ENCODE peak calls at places on chromosomes 11 and 22, in ten cellular contexts. E, Y, A, L, W, G, T, H, R and I are unnamed samples.

GRCh38 chr11:57515332-57516060 is at the start of gene SLC43A1:
- DNase-seq in E (peak), Y (peak), A (peak), L (peak), W (peak), G (no peak), T (no peak), H (no peak), R (peak), I (no peak)

GRCh38 chr22:26585104-26585790 is 4.7 kb downstream of the TPST2 start:
- DNase-seq in E (peak), Y (no peak), A (no peak), L (peak), W (no peak), G (no peak), T (no peak), H (no peak), R (peak), I (no peak)

GRCh38 chr22:49983148-49984042 is 22.8 kb downstream of the PIM3 start:
- DNase-seq in E (no peak), Y (no peak), A (peak), L (peak), W (peak), G (no peak), T (no peak), H (no peak), R (peak), I (peak)

GRCh38 chr22:23229646-23230045 is 49.3 kb downstream of the BCR start:
- DNase-seq in E (no peak), Y (no peak), A (no peak), L (no peak), W (no peak), G (no peak), T (no peak), H (no peak), R (no peak), I (no peak)

GRCh38 chr11:19704213-19704612 is 8.4 kb upstream of the NAV2 start:
- DNase-seq in E (no peak), Y (no peak), A (no peak), L (no peak), W (no peak), G (no peak), T (no peak), H (no peak), R (no peak), I (no peak)

GRCh38 chr11:104146421-104146820 is 17.5 kb downstream of the PDGFD start:
- DNase-seq in E (no peak), Y (no peak), A (no peak), L (no peak), W (no peak), G (no peak), T (no peak), H (no peak), R (no peak), I (no peak)

GRCh38 chr11:71490044-71490730 is 36.9 kb upstream of the KRTAP5-7 start:
- DNase-seq in E (no peak), Y (no peak), A (no peak), L (no peak), W (no peak), G (no peak), T (no peak), H (no peak), R (peak), I (no peak)

GRCh38 chr11:130115218-130115617 is 44.4 kb upstream of the ST14 start:
- DNase-seq in E (no peak), Y (no peak), A (no peak), L (no peak), W (no peak), G (no peak), T (no peak), H (no peak), R (no peak), I (no peak)

GRCh38 chr11:124098142-124098541 is 17.1 kb upstream of the VWA5A start:
- DNase-seq in E (no peak), Y (no peak), A (no peak), L (no peak), W (no peak), G (no peak), T (no peak), H (no peak), R (no peak), I (no peak)

GRCh38 chr22:48887394-48888332 is 940.0 kb downstream of the BRD1 start:
- DNase-seq in E (no peak), Y (no peak), A (no peak), L (no peak), W (no peak), G (no peak), T (no peak), H (no peak), R (no peak), I (no peak)

GRCh38 chr11:68889948-68890446 is 13.6 kb downstream of the MRPL21 start:
- DNase-seq in E (peak), Y (no peak), A (peak), L (peak), W (no peak), G (peak), T (no peak), H (no peak), R (peak), I (peak)

GRCh38 chr11:71452354-71453020 is 516 bp upstream of the NADSYN1 start:
- DNase-seq in E (no peak), Y (peak), A (no peak), L (no peak), W (peak), G (no peak), T (no peak), H (peak), R (peak), I (no peak)

GRCh38 chr11:128692750-128693578 is 908 bp upstream of the FLI1 start:
- DNase-seq in E (no peak), Y (no peak), A (no peak), L (peak), W (peak), G (no peak), T (no peak), H (no peak), R (no peak), I (peak)

GRCh38 chr11:8512547-8512946 is 81.5 kb downstream of the STK33 start:
- DNase-seq in E (no peak), Y (no peak), A (no peak), L (no peak), W (no peak), G (no peak), T (no peak), H (no peak), R (no peak), I (no peak)

GRCh38 chr11:75386912-75387311 is 12.4 kb upstream of the RPS3 start:
- DNase-seq in E (no peak), Y (no peak), A (peak), L (no peak), W (no peak), G (no peak), T (no peak), H (no peak), R (no peak), I (no peak)

GRCh38 chr11:10942621-10943020 is 84.8 kb upstream of the ZBED5 start:
- DNase-seq in E (no peak), Y (no peak), A (no peak), L (no peak), W (no peak), G (no peak), T (no peak), H (no peak), R (no peak), I (no peak)

GRCh38 chr22:36155702-36156101 is 4.9 kb downstream of the APOL3 start:
- DNase-seq in E (no peak), Y (peak), A (no peak), L (no peak), W (no peak), G (no peak), T (no peak), H (no peak), R (peak), I (no peak)

GRCh38 chr11:123072279-123072678 is 10.3 kb upstream of the HSPA8 start:
- DNase-seq in E (no peak), Y (no peak), A (no peak), L (no peak), W (no peak), G (no peak), T (no peak), H (no peak), R (no peak), I (no peak)

GRCh38 chr22:21961886-21962654 is 9.4 kb upstream of the PPM1F start:
- DNase-seq in E (peak), Y (no peak), A (no peak), L (no peak), W (no peak), G (no peak), T (no peak), H (no peak), R (no peak), I (no peak)